ENCODE peak calls at places on chromosomes 3 and 15, in five cellular contexts. One of them, this sample, is unnamed.
A peak's percentile ranks its signal among the peaks of the same experiment; 100 is the strongest.

GRCh38 chr15:50071551-50072258 is 47.3 kb downstream of the ATP8B4 start:
- DNase-seq in HCT116: no peak
- DNase-seq in uterus: no peak
- DNase-seq in right lobe of liver: no peak
- DNase-seq in lower lobe of right lung: no peak
- DNase-seq in this sample: no peak

GRCh38 chr3:106126836-106127235 is 258.0 kb upstream of the CBLB start:
- DNase-seq in lower lobe of right lung: no peak
- DNase-seq in right lobe of liver: no peak
- DNase-seq in HCT116: no peak
- DNase-seq in uterus: no peak
- DNase-seq in this sample: no peak

GRCh38 chr3:48826451-48826850 is 21.2 kb downstream of the PRKAR2A start:
- DNase-seq in uterus: no peak
- DNase-seq in lower lobe of right lung: no peak
- DNase-seq in HCT116: no peak
- DNase-seq in right lobe of liver: no peak
- DNase-seq in this sample: no peak

GRCh38 chr3:27907929-27908328 is 185.8 kb upstream of the EOMES start:
- DNase-seq in uterus: no peak
- DNase-seq in lower lobe of right lung: no peak
- DNase-seq in HCT116: no peak
- DNase-seq in right lobe of liver: no peak
- DNase-seq in this sample: no peak

GRCh38 chr3:24128195-24129005 is 183.3 kb downstream of the NR1D2 start:
- DNase-seq in right lobe of liver: no peak
- DNase-seq in uterus: no peak
- DNase-seq in lower lobe of right lung: no peak
- DNase-seq in HCT116: peak; percentile 8
- DNase-seq in this sample: no peak

GRCh38 chr3:17800232-17800631 is 57.8 kb upstream of the TBC1D5 start:
- DNase-seq in right lobe of liver: no peak
- DNase-seq in uterus: no peak
- DNase-seq in lower lobe of right lung: no peak
- DNase-seq in HCT116: no peak
- DNase-seq in this sample: no peak

GRCh38 chr15:25439456-25439836 is 622 bp upstream of the UBE3A start:
- DNase-seq in lower lobe of right lung: no peak
- DNase-seq in HCT116: peak; percentile 6
- DNase-seq in uterus: no peak
- DNase-seq in right lobe of liver: peak; percentile 64
- DNase-seq in this sample: peak; percentile 3

GRCh38 chr15:68644088-68644904 is 65.5 kb downstream of the CORO2B start:
- DNase-seq in uterus: no peak
- DNase-seq in HCT116: peak; percentile 22
- DNase-seq in right lobe of liver: no peak
- DNase-seq in lower lobe of right lung: no peak
- DNase-seq in this sample: no peak

GRCh38 chr3:2477635-2478034 is 379.0 kb downstream of the CNTN4 start:
- DNase-seq in lower lobe of right lung: no peak
- DNase-seq in HCT116: no peak
- DNase-seq in right lobe of liver: no peak
- DNase-seq in uterus: no peak
- DNase-seq in this sample: no peak

GRCh38 chr3:128133273-128133883 is 9.8 kb upstream of the RUVBL1 start:
- DNase-seq in lower lobe of right lung: no peak
- DNase-seq in right lobe of liver: no peak
- DNase-seq in uterus: no peak
- DNase-seq in HCT116: peak; percentile 36
- DNase-seq in this sample: no peak

GRCh38 chr15:74127954-74128784 is 2.2 kb upstream of the ISLR2 start:
- DNase-seq in uterus: no peak
- DNase-seq in HCT116: no peak
- DNase-seq in right lobe of liver: no peak
- DNase-seq in lower lobe of right lung: no peak
- DNase-seq in this sample: no peak

GRCh38 chr15:50670115-50670514 is 16.5 kb downstream of the TRPM7 start:
- DNase-seq in lower lobe of right lung: no peak
- DNase-seq in right lobe of liver: no peak
- DNase-seq in HCT116: no peak
- DNase-seq in uterus: no peak
- DNase-seq in this sample: no peak

GRCh38 chr3:130934442-130935089 is 40.7 kb downstream of the ATP2C1 start:
- DNase-seq in lower lobe of right lung: no peak
- DNase-seq in right lobe of liver: no peak
- DNase-seq in uterus: no peak
- DNase-seq in HCT116: no peak
- DNase-seq in this sample: no peak

GRCh38 chr3:142500211-142500610 is 52.4 kb upstream of the XRN1 start:
- DNase-seq in right lobe of liver: no peak
- DNase-seq in uterus: no peak
- DNase-seq in HCT116: no peak
- DNase-seq in lower lobe of right lung: no peak
- DNase-seq in this sample: no peak

GRCh38 chr15:59111267-59111666 is 6.3 kb downstream of the CCNB2 start:
- DNase-seq in uterus: no peak
- DNase-seq in HCT116: no peak
- DNase-seq in right lobe of liver: no peak
- DNase-seq in lower lobe of right lung: no peak
- DNase-seq in this sample: no peak

GRCh38 chr15:59119625-59120024 is 14.7 kb downstream of the CCNB2 start:
- DNase-seq in HCT116: no peak
- DNase-seq in uterus: no peak
- DNase-seq in right lobe of liver: no peak
- DNase-seq in lower lobe of right lung: no peak
- DNase-seq in this sample: no peak

GRCh38 chr15:59116771-59117170 is 11.8 kb downstream of the CCNB2 start:
- DNase-seq in uterus: no peak
- DNase-seq in HCT116: no peak
- DNase-seq in right lobe of liver: no peak
- DNase-seq in lower lobe of right lung: no peak
- DNase-seq in this sample: no peak

GRCh38 chr15:59115047-59115446 is 10.1 kb downstream of the CCNB2 start:
- DNase-seq in right lobe of liver: no peak
- DNase-seq in HCT116: no peak
- DNase-seq in uterus: no peak
- DNase-seq in lower lobe of right lung: no peak
- DNase-seq in this sample: no peak

GRCh38 chr15:59116141-59116540 is 11.2 kb downstream of the CCNB2 start:
- DNase-seq in uterus: no peak
- DNase-seq in right lobe of liver: no peak
- DNase-seq in HCT116: no peak
- DNase-seq in lower lobe of right lung: no peak
- DNase-seq in this sample: no peak
- H3K36me3 ChIP-seq in uterus: no peaks in the 10 kb centered on the region
- H3K36me3 ChIP-seq in right lobe of liver: no peaks in the 10 kb centered on the region
- H3K36me3 ChIP-seq in HCT116: peaks cover 56% of the 10 kb centered on the region
- H3K36me3 ChIP-seq in lower lobe of right lung: no peaks in the 10 kb centered on the region
- H3K36me3 ChIP-seq in this sample: no peaks in the 10 kb centered on the region

GRCh38 chr3:46080124-46080991 is 53.1 kb upstream of the XCR1 start:
- DNase-seq in HCT116: no peak
- DNase-seq in right lobe of liver: no peak
- DNase-seq in uterus: no peak
- DNase-seq in lower lobe of right lung: no peak
- DNase-seq in this sample: no peak

GRCh38 chr3:46071222-46071621 is 43.9 kb upstream of the XCR1 start:
- DNase-seq in lower lobe of right lung: no peak
- DNase-seq in uterus: no peak
- DNase-seq in HCT116: no peak
- DNase-seq in right lobe of liver: no peak
- DNase-seq in this sample: no peak

GRCh38 chr3:46075816-46076215 is 48.5 kb upstream of the XCR1 start:
- DNase-seq in right lobe of liver: no peak
- DNase-seq in lower lobe of right lung: no peak
- DNase-seq in uterus: no peak
- DNase-seq in HCT116: no peak
- DNase-seq in this sample: no peak

GRCh38 chr3:46078712-46079400 is 51.6 kb upstream of the XCR1 start:
- DNase-seq in uterus: peak; percentile 88
- DNase-seq in HCT116: peak; percentile 91
- DNase-seq in right lobe of liver: peak; percentile 66
- DNase-seq in lower lobe of right lung: peak; percentile 81
- DNase-seq in this sample: peak; percentile 74

DNA sequence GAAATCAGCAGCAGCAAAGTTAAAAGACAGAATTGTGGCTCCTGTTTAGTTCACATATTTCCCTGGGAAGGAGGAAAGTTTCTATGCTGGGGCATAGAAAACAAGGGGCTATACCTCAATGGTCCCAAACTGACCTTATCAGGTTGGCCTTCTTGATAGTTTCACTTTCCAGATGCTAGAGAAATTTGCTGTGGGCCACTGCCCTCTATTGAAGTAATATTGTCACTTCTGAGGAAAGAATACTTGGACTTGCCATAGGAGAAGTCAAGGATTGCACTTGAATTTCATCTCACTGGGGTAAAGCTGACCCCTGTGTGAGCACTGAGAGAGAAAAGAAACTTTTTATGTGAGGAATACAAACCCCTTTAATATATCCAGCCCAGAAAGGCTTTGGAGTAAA is 49.3 kb upstream of the XCR1 start:
- DNase-seq in HCT116: no peak
- DNase-seq in lower lobe of right lung: no peak
- DNase-seq in uterus: no peak
- DNase-seq in right lobe of liver: no peak
- DNase-seq in this sample: no peak
- TF ChIP-seq CTCF in HCT116: peak; percentile 15
- TF ChIP-seq CTCF in lower lobe of right lung: peak; percentile 14
- TF ChIP-seq CTCF in uterus: no peak
- TF ChIP-seq CTCF in right lobe of liver: no peak
- TF ChIP-seq CTCF in this sample: no peak

GRCh38 chr3:194266658-194267005 is 84.5 kb downstream of the CPN2 start:
- DNase-seq in uterus: no peak
- DNase-seq in lower lobe of right lung: no peak
- DNase-seq in HCT116: no peak
- DNase-seq in right lobe of liver: no peak
- DNase-seq in this sample: no peak
- H3K36me3 ChIP-seq in uterus: no peaks in the 10 kb centered on the region
- H3K36me3 ChIP-seq in lower lobe of right lung: no peaks in the 10 kb centered on the region
- H3K36me3 ChIP-seq in HCT116: no peaks in the 10 kb centered on the region
- H3K36me3 ChIP-seq in right lobe of liver: no peaks in the 10 kb centered on the region
- H3K36me3 ChIP-seq in this sample: no peaks in the 10 kb centered on the region

GRCh38 chr3:174125267-174125844 is 727.8 kb downstream of the NLGN1 start:
- DNase-seq in HCT116: peak; percentile 31
- DNase-seq in lower lobe of right lung: no peak
- DNase-seq in right lobe of liver: no peak
- DNase-seq in uterus: no peak
- DNase-seq in this sample: no peak
- TF ChIP-seq CTCF in HCT116: peak; percentile 55
- TF ChIP-seq CTCF in lower lobe of right lung: peak; percentile 31
- TF ChIP-seq CTCF in right lobe of liver: peak; percentile 22
- TF ChIP-seq CTCF in uterus: no peak
- TF ChIP-seq CTCF in this sample: no peak

GRCh38 chr3:127012091-127012490 is 29.2 kb downstream of the PLXNA1 start:
- DNase-seq in right lobe of liver: no peak
- DNase-seq in lower lobe of right lung: no peak
- DNase-seq in HCT116: no peak
- DNase-seq in uterus: no peak
- DNase-seq in this sample: no peak

GRCh38 chr3:127008236-127008635 is 25.3 kb downstream of the PLXNA1 start:
- DNase-seq in uterus: no peak
- DNase-seq in lower lobe of right lung: no peak
- DNase-seq in right lobe of liver: no peak
- DNase-seq in HCT116: no peak
- DNase-seq in this sample: no peak

GRCh38 chr3:127006781-127007436 is 24.0 kb downstream of the PLXNA1 start:
- DNase-seq in HCT116: no peak
- DNase-seq in uterus: no peak
- DNase-seq in right lobe of liver: no peak
- DNase-seq in lower lobe of right lung: no peak
- DNase-seq in this sample: no peak

GRCh38 chr3:127011270-127011992 is 28.5 kb downstream of the PLXNA1 start:
- DNase-seq in HCT116: no peak
- DNase-seq in uterus: peak; percentile 55
- DNase-seq in right lobe of liver: no peak
- DNase-seq in lower lobe of right lung: no peak
- DNase-seq in this sample: peak; percentile 60

GRCh38 chr3:127009531-127009930 is 26.6 kb downstream of the PLXNA1 start:
- DNase-seq in uterus: no peak
- DNase-seq in right lobe of liver: no peak
- DNase-seq in HCT116: no peak
- DNase-seq in lower lobe of right lung: no peak
- DNase-seq in this sample: no peak
- H3K36me3 ChIP-seq in uterus: no peaks in the 10 kb centered on the region
- H3K36me3 ChIP-seq in right lobe of liver: peaks cover 5% of the 10 kb centered on the region
- H3K36me3 ChIP-seq in HCT116: no peaks in the 10 kb centered on the region
- H3K36me3 ChIP-seq in lower lobe of right lung: peaks cover 59% of the 10 kb centered on the region
- H3K36me3 ChIP-seq in this sample: no peaks in the 10 kb centered on the region

GRCh38 chr3:57692404-57693191 is at the start of gene DENND6A:
- DNase-seq in HCT116: peak; percentile 89
- DNase-seq in uterus: peak; percentile 95
- DNase-seq in right lobe of liver: peak; percentile 98
- DNase-seq in lower lobe of right lung: peak; percentile 99
- DNase-seq in this sample: peak; percentile 94
- TF ChIP-seq CTCF in HCT116: no peak
- TF ChIP-seq CTCF in uterus: no peak
- TF ChIP-seq CTCF in right lobe of liver: no peak
- TF ChIP-seq CTCF in lower lobe of right lung: no peak
- TF ChIP-seq CTCF in this sample: peak; percentile 45